ENCODE peak calls at places on chromosome 3, in ten cellular contexts. D is activated T-cell treated with anti-CD3 and anti-CD28 coated beads for 1 hour; O is A172; R is stimulated activated CD4-positive, alpha-beta T cell treated with anti-CD3 and anti-CD28 coated beads, Interleukin-15, amount 100 ng/mL, for 48 hours; I is IMR-90; A is sigmoid colon; K is activated CD4-positive, alpha-beta T cell treated with anti-CD3 and anti-CD28 coated beads, Interleukin-2, amount 10 ng/mL, durations not matched to agents 7 days and 5 days; Z is RWPE1; W is hepatocyte; G is activated naive CD4-positive, alpha-beta T cell treated with anti-CD3 and anti-CD28 coated beads, Interleukin-2, amount 10 ng/mL, durations not matched to agents 7 days and 5 days. N is an unnamed sample.

GRCh38 chr3:168386301-168386700 is 290.6 kb upstream of the GOLIM4 start:
- DNase-seq in W (no peak), I (no peak), R (no peak), A (no peak), G (no peak), Z (no peak), K (no peak), D (no peak), O (no peak), N (no peak)

GRCh38 chr3:183698318-183698731 is 728 bp downstream of the YEATS2 start:
- DNase-seq in Z (peak; percentile 45), A (peak; percentile 70), W (peak; percentile 44), R (no peak), D (no peak), O (peak; percentile 11), K (peak; percentile 35), I (peak; percentile 35), G (peak; percentile 46), N (peak; percentile 35)

GRCh38 chr3:83843716-83844115 is 1115.1 kb upstream of the CADM2 start:
- DNase-seq in O (no peak), I (no peak), D (no peak), Z (no peak), K (no peak), A (no peak), G (no peak), W (no peak), R (no peak), N (no peak)

GRCh38 chr3:142211034-142211433 is 14.4 kb downstream of the GK5 start:
- DNase-seq in W (no peak), A (no peak), I (no peak), Z (no peak), O (peak; percentile 8), R (no peak), G (no peak), D (no peak), K (no peak), N (no peak)

GRCh38 chr3:146818301-146818700 is 213.2 kb upstream of the PLSCR5 start:
- DNase-seq in A (no peak), O (no peak), D (no peak), W (no peak), K (no peak), I (no peak), R (no peak), Z (no peak), G (no peak), N (no peak)

GRCh38 chr3:8705575-8705974 is 28.0 kb upstream of the CAV3 start:
- DNase-seq in D (no peak), G (no peak), A (no peak), Z (no peak), I (no peak), R (no peak), W (no peak), O (no peak), K (no peak), N (no peak)

GRCh38 chr3:104132566-104132997 is 1234.1 kb upstream of the ALCAM start:
- DNase-seq in R (no peak), K (no peak), D (no peak), O (peak; percentile 58), G (no peak), I (no peak), W (no peak), A (no peak), Z (no peak), N (no peak)

GRCh38 chr3:124298951-124299350 is 307.0 kb upstream of the ROPN1 start:
- DNase-seq in R (no peak), D (no peak), A (no peak), W (no peak), O (no peak), G (no peak), K (no peak), I (no peak), Z (no peak), N (no peak)

GRCh38 chr3:124019291-124019690 is 27.4 kb upstream of the ROPN1 start:
- DNase-seq in A (no peak), R (no peak), Z (no peak), W (peak; percentile 5), O (no peak), D (no peak), I (no peak), G (no peak), K (no peak), N (no peak)

GRCh38 chr3:174232658-174233429 is 626.3 kb upstream of the NAALADL2 start:
- DNase-seq in R (no peak), K (no peak), A (no peak), G (no peak), I (no peak), O (no peak), Z (no peak), W (no peak), D (no peak), N (no peak)

GRCh38 chr3:99504258-99504657 is 134.1 kb upstream of the COL8A1 start:
- DNase-seq in A (no peak), R (no peak), I (peak; percentile 76), W (no peak), O (peak; percentile 25), D (no peak), Z (no peak), K (no peak), G (no peak), N (no peak)

GRCh38 chr3:187016639-187017345 is 86.5 kb downstream of the ST6GAL1 start:
- DNase-seq in I (peak; percentile 11), G (no peak), O (no peak), K (no peak), D (no peak), A (no peak), R (no peak), Z (peak; percentile 21), W (peak; percentile 50), N (peak; percentile 25)

GRCh38 chr3:73431136-73431933 is 193.4 kb downstream of the PDZRN3 start:
- DNase-seq in D (no peak), A (no peak), O (no peak), W (no peak), I (no peak), R (no peak), K (no peak), Z (no peak), G (no peak), N (no peak)

GRCh38 chr3:70726096-70726745 is 413.8 kb upstream of the MDFIC2 start:
- DNase-seq in R (no peak), W (no peak), Z (no peak), O (no peak), A (no peak), G (no peak), K (no peak), D (no peak), I (peak; percentile 3), N (no peak)

GRCh38 chr3:32684029-32684799 is 774 bp upstream of the CNOT10 start:
- DNase-seq in Z (no peak), R (no peak), A (no peak), G (no peak), K (no peak), O (no peak), D (no peak), W (no peak), I (no peak), N (no peak)

GRCh38 chr3:71579934-71580318 is 3.6 kb downstream of the FOXP1 start:
- DNase-seq in I (peak; percentile 57), D (no peak), Z (no peak), O (peak; percentile 18), K (no peak), A (no peak), R (no peak), G (no peak), W (peak; percentile 42), N (peak; percentile 55)

GRCh38 chr3:46368569-46368968 is 2.2 kb upstream of the CCR5 start:
- DNase-seq in R (peak; percentile 43), Z (peak; percentile 15), O (no peak), W (peak; percentile 40), A (peak; percentile 80), D (peak; percentile 37), G (peak; percentile 80), K (peak; percentile 55), I (no peak), N (no peak)

N was measured in mammary epithelial cell.